ENCODE peak calls at places on chromosomes 11 and 22, in seven cellular contexts. A is H1, N is PC-3, V is astrocyte, I is MM.1S, C is endodermal cell, G is kidney. M is an unnamed sample.

GRCh38 chr11:119589011-119589410 is 140.0 kb downstream of the NECTIN1 start:
- DNase-seq in A (no peak), N (no peak), V (no peak), I (no peak), C (no peak), G (no peak), M (no peak)

GRCh38 chr11:2650343-2650867 is 49.4 kb downstream of the KCNQ1OT1 start:
- DNase-seq in A (no peak), N (no peak), V (no peak), I (no peak), C (no peak), G (no peak), M (no peak)

GRCh38 chr11:7571640-7572000 is 57.8 kb downstream of the PPFIBP2 start:
- DNase-seq in A (peak; percentile 43), N (peak; percentile 82), V (peak; percentile 30), I (peak; percentile 19), C (peak; percentile 97), G (peak; percentile 78), M (peak; percentile 88)

GRCh38 chr11:26901162-26901561 is 92.8 kb upstream of the FIBIN start:
- DNase-seq in A (no peak), N (no peak), V (peak; percentile 59), I (no peak), C (no peak), G (no peak), M (no peak)

GRCh38 chr22:21766933-21767462 is 31.4 kb upstream of the YPEL1 start:
- DNase-seq in A (no peak), N (no peak), V (no peak), I (no peak), C (no peak), G (no peak), M (no peak)

GRCh38 chr22:50059185-50059880 is 1.2 kb upstream of the TTLL8 start:
- DNase-seq in A (peak; percentile 27), N (no peak), V (no peak), I (peak; percentile 75), C (peak; percentile 83), G (peak; percentile 63), M (no peak)

GRCh38 chr22:28620244-28620922 is 59.3 kb downstream of the TTC28 start:
- DNase-seq in A (no peak), N (no peak), V (no peak), I (no peak), C (no peak), G (no peak), M (no peak)

GRCh38 chr11:128497057-128497957 is 90.1 kb downstream of the ETS1 start:
- DNase-seq in A (no peak), N (peak; percentile 97), V (peak; percentile 98), I (no peak), C (peak; percentile 78), G (no peak), M (no peak)

GRCh38 chr11:134356656-134357544 is 25.1 kb downstream of the GLB1L2 start:
- DNase-seq in A (no peak), N (no peak), V (no peak), I (no peak), C (peak; percentile 26), G (peak; percentile 22), M (no peak)

GRCh38 chr11:56932572-56933235 is 56.0 kb upstream of the OR5AK2 start:
- DNase-seq in A (no peak), N (peak; percentile 99), V (peak; percentile 79), I (no peak), C (no peak), G (no peak), M (no peak)

GRCh38 chr22:23144432-23144831 is 845 bp upstream of the RAB36 start:
- DNase-seq in A (no peak), N (no peak), V (no peak), I (no peak), C (no peak), G (no peak), M (no peak)

GRCh38 chr11:128470081-128470480 is 117.3 kb downstream of the ETS1 start:
- DNase-seq in A (no peak), N (no peak), V (no peak), I (peak; percentile 19), C (no peak), G (no peak), M (no peak)

GRCh38 chr11:73481626-73482025 is 105.4 kb downstream of the RELT start:
- DNase-seq in A (no peak), N (no peak), V (no peak), I (no peak), C (no peak), G (no peak), M (no peak)

GRCh38 chr11:67262731-67263675 is 3.3 kb upstream of the GRK2 start:
- DNase-seq in A (no peak), N (peak; percentile 92), V (peak; percentile 67), I (peak; percentile 76), C (peak; percentile 94), G (peak; percentile 92), M (peak; percentile 90)

GRCh38 chr11:70799386-70799785 is 401.1 kb downstream of the CTTN start:
- DNase-seq in A (no peak), N (peak; percentile 16), V (peak; percentile 83), I (no peak), C (no peak), G (no peak), M (no peak)

GRCh38 chr11:11356842-11357241 is 3.8 kb upstream of the CSNK2A3 start:
- DNase-seq in A (no peak), N (no peak), V (no peak), I (no peak), C (no peak), G (no peak), M (no peak)

GRCh38 chr11:132422725-132423124 is 1052.3 kb downstream of the NTM start:
- DNase-seq in A (no peak), N (no peak), V (no peak), I (no peak), C (no peak), G (no peak), M (no peak)

GRCh38 chr22:27844256-27844655 is 42.7 kb upstream of the MN1 start:
- DNase-seq in A (no peak), N (no peak), V (no peak), I (no peak), C (peak; percentile 43), G (no peak), M (no peak)

GRCh38 chr11:36361472-36361871 is 65.4 kb downstream of the PRR5L start:
- DNase-seq in A (no peak), N (peak; percentile 23), V (peak; percentile 57), I (no peak), C (no peak), G (no peak), M (no peak)

GRCh38 chr22:42343136-42343484 is 72.7 kb upstream of the TCF20 start:
- DNase-seq in A (no peak), N (no peak), V (no peak), I (no peak), C (no peak), G (no peak), M (no peak)

GRCh38 chr11:12674936-12675696 is 895 bp downstream of the TEAD1 start:
- DNase-seq in A (no peak), N (no peak), V (no peak), I (peak; percentile 34), C (peak; percentile 67), G (peak; percentile 79), M (no peak)

GRCh38 chr11:119483881-119484371 is 61.0 kb upstream of the THY1 start:
- DNase-seq in A (no peak), N (no peak), V (no peak), I (no peak), C (peak; percentile 44), G (no peak), M (no peak)

GRCh38 chr11:102138677-102139076 is 28.4 kb downstream of the YAP1 start:
- DNase-seq in A (no peak), N (peak; percentile 76), V (peak; percentile 95), I (no peak), C (no peak), G (no peak), M (no peak)

GRCh38 chr11:114259124-114259526 is 37.1 kb upstream of the NNMT start:
- DNase-seq in A (no peak), N (no peak), V (no peak), I (no peak), C (no peak), G (no peak), M (no peak)

GRCh38 chr11:1055109-1055703 is 18.7 kb upstream of the MUC6 start:
- DNase-seq in A (no peak), N (no peak), V (no peak), I (no peak), C (no peak), G (peak; percentile 63), M (no peak)

GRCh38 chr22:49302530-49302929 is 525.1 kb downstream of the BRD1 start:
- DNase-seq in A (no peak), N (no peak), V (no peak), I (no peak), C (no peak), G (no peak), M (no peak)

GRCh38 chr22:37566903-37567798 is 6.9 kb downstream of the CDC42EP1 start:
- DNase-seq in A (no peak), N (peak; percentile 93), V (peak; percentile 48), I (peak; percentile 96), C (peak; percentile 97), G (peak; percentile 94), M (peak; percentile 96)

GRCh38 chr11:75105462-75105925 is 8.8 kb upstream of the OR2AT4 start:
- DNase-seq in A (peak; percentile 21), N (no peak), V (peak; percentile 13), I (peak; percentile 65), C (peak; percentile 90), G (no peak), M (no peak)

GRCh38 chr22:35838849-35839646 is 121.4 kb downstream of the APOL5 start:
- DNase-seq in A (no peak), N (peak; percentile 54), V (peak; percentile 53), I (no peak), C (peak; percentile 71), G (no peak), M (peak; percentile 64)

GRCh38 chr11:79609511-79609910 is 168.7 kb upstream of the TENM4 start:
- DNase-seq in A (no peak), N (no peak), V (no peak), I (no peak), C (no peak), G (no peak), M (no peak)
- TF ChIP-seq CTCF in A (no peak), N (no peak), V (no peak), I (no peak), C (no peak), G (no peak), M (no peak)

GRCh38 chr22:25113316-25113721 is 86.3 kb upstream of the CRYBB3 start:
- DNase-seq in A (no peak), N (no peak), V (no peak), I (no peak), C (no peak), G (peak; percentile 89), M (peak; percentile 55)
- H3K27ac ChIP-seq in A (no peak overlapping the region), N (no peak overlapping the region), V (no peak overlapping the region), I (no peak overlapping the region), C (no peak overlapping the region), G (peak overlapping the region; percentile 75), M (peak overlapping the region; percentile 42)

DNA sequence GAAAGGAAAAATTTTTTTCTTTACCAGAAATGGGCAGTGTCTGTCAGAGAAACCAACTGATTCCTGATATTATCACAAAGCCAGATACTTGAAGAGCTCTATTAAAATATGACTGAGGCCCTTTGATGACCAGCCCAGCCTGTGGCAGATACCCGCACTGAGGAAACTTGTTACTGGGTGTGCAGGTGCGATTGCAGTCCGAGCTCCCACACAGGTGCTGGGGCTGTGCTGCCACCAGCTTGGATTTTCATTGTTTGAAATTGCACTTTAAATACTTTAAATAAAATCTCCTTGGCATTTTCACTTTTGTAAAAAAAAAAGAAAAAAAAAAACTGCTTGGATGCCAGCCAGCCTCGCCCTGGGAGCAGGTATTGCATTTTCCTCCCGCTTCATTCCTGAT is 21.1 kb downstream of the EHF start:
- DNase-seq in A (no peak), N (peak; percentile 49), V (no peak), I (no peak), C (no peak), G (no peak), M (no peak)
- H3K9ac ChIP-seq in A (no peak overlapping the region), N (peak overlapping the region; percentile 82), V (no peak overlapping the region), I (no peak overlapping the region), C (no peak overlapping the region), G (no peak overlapping the region), M (no peak overlapping the region)

GRCh38 chr11:3971756-3972404 is 116.4 kb downstream of the STIM1 start:
- DNase-seq in A (no peak), N (peak; percentile 7), V (no peak), I (no peak), C (no peak), G (no peak), M (no peak)
- TF ChIP-seq CTCF in A (no peak), N (peak; percentile 33), V (no peak), I (no peak), C (no peak), G (no peak), M (no peak)